ENCODE peak calls at places on chromosomes 16 and 17, in five cellular contexts. N is activated CD4-positive, alpha-beta T cell treated with anti-CD3 and anti-CD28 coated beads, Interleukin-2, amount 10 ng/mL, durations not matched to agents 7 days and 5 days; S is NCI-H510A treated with DMSO at 0.1 percent for 48 hours; R is OCI-LY7; C is body of pancreas. O is an unnamed sample.

GRCh38 chr17:78252111-78252634 is 20.7 kb downstream of the TMEM235 start:
- DNase-seq in N (peak; percentile 85), S (no peak), R (peak; percentile 94), C (no peak), O (no peak)

GRCh38 chr17:67615011-67615561 is 102.7 kb upstream of the NOL11 start:
- DNase-seq in C (no peak), R (no peak), S (no peak), N (no peak), O (no peak)

GRCh38 chr16:31869511-31870201 is 4.0 kb upstream of the ZNF267 start:
- DNase-seq in N (peak; percentile 91), C (no peak), R (peak; percentile 85), S (peak; percentile 49), O (no peak)

GRCh38 chr17:17831208-17832039 is 5.4 kb downstream of the SREBF1 start:
- DNase-seq in R (no peak), C (no peak), S (no peak), N (no peak), O (no peak)

GRCh38 chr17:80443916-80444708 is 29.1 kb downstream of the ENDOV start:
- DNase-seq in R (no peak), C (no peak), S (no peak), N (no peak), O (no peak)

GRCh38 chr16:20904507-20905079 is 4.0 kb downstream of the LYRM1 start:
- DNase-seq in N (peak; percentile 51), S (no peak), C (no peak), R (peak; percentile 76), O (no peak)

GRCh38 chr17:78272181-78272913 is 40.9 kb downstream of the TMEM235 start:
- DNase-seq in S (peak; percentile 62), N (peak; percentile 59), C (peak; percentile 75), R (peak; percentile 64), O (no peak)

GRCh38 chr17:8163978-8164814 is 1.4 kb upstream of the VAMP2 start:
- DNase-seq in R (peak; percentile 62), S (peak; percentile 21), C (peak; percentile 70), N (peak; percentile 85), O (no peak)

GRCh38 chr17:78933959-78934568 is 8.9 kb upstream of the TIMP2 start:
- DNase-seq in N (no peak), R (no peak), S (peak; percentile 91), C (peak; percentile 99), O (no peak)

GRCh38 chr17:59760164-59760563 is 52.7 kb downstream of the VMP1 start:
- DNase-seq in C (no peak), S (no peak), R (no peak), N (no peak), O (no peak)

GRCh38 chr16:48611329-48612137 is 1.6 kb upstream of the N4BP1 start:
- DNase-seq in R (no peak), N (peak; percentile 88), S (peak; percentile 89), C (no peak), O (peak; percentile 60)

GRCh38 chr16:86520317-86521210 is 10.2 kb downstream of the FOXF1 start:
- DNase-seq in R (no peak), C (no peak), S (no peak), N (no peak), O (no peak)

GRCh38 chr17:10139560-10139959 is 58.8 kb downstream of the GAS7 start:
- DNase-seq in C (no peak), R (no peak), S (no peak), N (no peak), O (no peak)

GRCh38 chr16:74169687-74170522 is 126.7 kb upstream of the PSMD7 start:
- DNase-seq in R (no peak), S (no peak), N (no peak), C (peak; percentile 9), O (no peak)

GRCh38 chr17:2631211-2631610 is 37.8 kb downstream of the PAFAH1B1 start:
- DNase-seq in C (no peak), N (no peak), R (no peak), S (no peak), O (no peak)

GRCh38 chr17:74567397-74567796 is at the start of gene CD300H:
- DNase-seq in S (no peak), R (no peak), C (no peak), N (no peak), O (no peak)

GRCh38 chr16:87939562-87940423 is 3.5 kb upstream of the CA5A start:
- DNase-seq in N (no peak), S (no peak), R (no peak), C (no peak), O (no peak)

GRCh38 chr17:29241015-29241963 is 5.4 kb upstream of the CRYBA1 start:
- DNase-seq in N (no peak), C (peak; percentile 19), R (peak; percentile 34), S (no peak), O (no peak)

GRCh38 chr16:46768809-46769208 is 20.7 kb upstream of the MYLK3 start:
- DNase-seq in N (no peak), R (no peak), C (no peak), S (peak; percentile 96), O (no peak)

O was measured in activated CD8-positive, alpha-beta memory T cell treated with anti-CD3 and anti-CD28 coated beads for 48 hours.